ENCODE peak calls at places on chromosomes 16 and 17, in nine cellular contexts. V is neural crest cell; G is cardiac muscle cell; X is IMR-90; R is CD8-positive, alpha-beta T cell; Y is brain microvascular endothelial cell; O is A549; W is H1; L is GM20000. P is an unnamed sample.

GRCh38 chr17:20091161-20092029 is 82.2 kb downstream of the SPECC1 start:
- DNase-seq in V (no peak), G (peak; percentile 94), X (no peak), R (no peak), Y (peak; percentile 69), O (no peak), W (no peak), L (no peak), P (no peak)

GRCh38 chr16:31361201-31362110 is 6.5 kb downstream of the ITGAX start:
- DNase-seq in V (no peak), G (no peak), X (no peak), R (no peak), Y (no peak), O (no peak), W (no peak), L (no peak), P (no peak)

GRCh38 chr17:1485748-1486376 is 6.6 kb downstream of the MYO1C start:
- DNase-seq in V (no peak), G (peak; percentile 69), X (peak; percentile 60), R (no peak), Y (peak; percentile 36), O (peak; percentile 76), W (peak; percentile 65), L (peak; percentile 92), P (no peak)

GRCh38 chr17:9330140-9330902 is 245.3 kb downstream of the STX8 start:
- DNase-seq in V (peak; percentile 35), G (no peak), X (no peak), R (no peak), Y (no peak), O (no peak), W (peak; percentile 56), L (no peak), P (no peak)

GRCh38 chr17:47763913-47764582 is 31.0 kb downstream of the TBX21 start:
- DNase-seq in V (no peak), G (no peak), X (peak; percentile 22), R (no peak), Y (no peak), O (no peak), W (no peak), L (no peak), P (no peak)

GRCh38 chr17:63519972-63520882 is 2.9 kb upstream of the KCNH6 start:
- DNase-seq in V (no peak), G (no peak), X (no peak), R (no peak), Y (no peak), O (peak; percentile 40), W (peak; percentile 44), L (no peak), P (no peak)

GRCh38 chr17:17609121-17609520 is 17.6 kb upstream of the PEMT start:
- DNase-seq in V (no peak), G (no peak), X (no peak), R (no peak), Y (no peak), O (no peak), W (no peak), L (no peak), P (no peak)

GRCh38 chr17:65483438-65483837 is 78.0 kb downstream of the AXIN2 start:
- DNase-seq in V (no peak), G (no peak), X (no peak), R (no peak), Y (no peak), O (no peak), W (no peak), L (no peak), P (no peak)

GRCh38 chr17:56866496-56866895 is 32.5 kb downstream of the DGKE start:
- DNase-seq in V (no peak), G (no peak), X (no peak), R (no peak), Y (no peak), O (no peak), W (no peak), L (no peak), P (no peak)

GRCh38 chr16:73052441-73053030 is 4.6 kb upstream of the ZFHX3 start:
- DNase-seq in V (no peak), G (no peak), X (no peak), R (no peak), Y (no peak), O (no peak), W (no peak), L (no peak), P (no peak)

GRCh38 chr17:75398279-75398678 is 7.2 kb downstream of the GRB2 start:
- DNase-seq in V (no peak), G (no peak), X (no peak), R (no peak), Y (no peak), O (no peak), W (no peak), L (no peak), P (no peak)

GRCh38 chr16:4675864-4676786 is 17.2 kb upstream of the NUDT16L1 start:
- DNase-seq in V (no peak), G (no peak), X (no peak), R (peak; percentile 47), Y (no peak), O (no peak), W (no peak), L (no peak), P (no peak)

GRCh38 chr16:88926374-88926990 is 50.5 kb downstream of the CBFA2T3 start:
- DNase-seq in V (no peak), G (no peak), X (no peak), R (no peak), Y (peak; percentile 40), O (no peak), W (no peak), L (no peak), P (no peak)

GRCh38 chr17:31413081-31413799 is 21.8 kb downstream of the RAB11FIP4 start:
- DNase-seq in V (no peak), G (no peak), X (no peak), R (no peak), Y (no peak), O (no peak), W (no peak), L (no peak), P (no peak)

GRCh38 chr16:86682219-86682904 is 104.0 kb downstream of the FOXL1 start:
- DNase-seq in V (no peak), G (no peak), X (no peak), R (no peak), Y (no peak), O (no peak), W (no peak), L (no peak), P (no peak)

GRCh38 chr16:25109643-25110042 is 1.9 kb upstream of the LCMT1 start:
- DNase-seq in V (no peak), G (peak; percentile 91), X (peak; percentile 98), R (no peak), Y (peak; percentile 98), O (peak; percentile 78), W (no peak), L (no peak), P (no peak)

GRCh38 chr17:79776378-79777165 is 1.4 kb upstream of the CBX2 start:
- DNase-seq in V (no peak), G (no peak), X (no peak), R (no peak), Y (no peak), O (peak; percentile 28), W (no peak), L (no peak), P (no peak)
- TF ChIP-seq CTCF in V (peak; percentile 35), G (no peak), X (no peak), R (no peak), Y (no peak), O (no peak), W (no peak), L (no peak), P (no peak)

DNA sequence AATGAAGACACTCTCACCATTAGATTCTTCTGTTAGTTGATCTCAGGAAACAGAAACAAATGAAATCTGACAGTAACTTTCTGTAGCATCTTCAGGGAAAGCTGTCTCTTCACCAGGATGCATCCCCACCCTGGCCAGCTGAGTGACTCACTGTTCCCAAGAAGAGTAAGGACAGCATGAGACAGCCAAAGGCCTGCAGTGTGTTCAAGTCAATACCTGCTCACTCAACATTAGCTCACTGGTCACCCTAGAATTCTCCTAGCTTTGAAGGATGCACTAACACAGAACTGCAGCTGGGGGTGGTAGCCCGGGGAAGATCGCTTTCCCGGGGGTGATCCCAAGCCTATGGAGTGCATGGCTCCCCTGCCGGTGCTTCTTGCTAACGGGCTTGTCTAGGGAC is 28.2 kb upstream of the CLEC18B start:
- DNase-seq in V (no peak), G (no peak), X (peak; percentile 79), R (no peak), Y (peak; percentile 57), O (peak; percentile 35), W (no peak), L (no peak), P (no peak)
- TF ChIP-seq CTCF in V (no peak), G (peak; percentile 15), X (no peak), R (no peak), Y (peak; percentile 59), O (no peak), W (no peak), L (no peak), P (no peak)

DNA sequence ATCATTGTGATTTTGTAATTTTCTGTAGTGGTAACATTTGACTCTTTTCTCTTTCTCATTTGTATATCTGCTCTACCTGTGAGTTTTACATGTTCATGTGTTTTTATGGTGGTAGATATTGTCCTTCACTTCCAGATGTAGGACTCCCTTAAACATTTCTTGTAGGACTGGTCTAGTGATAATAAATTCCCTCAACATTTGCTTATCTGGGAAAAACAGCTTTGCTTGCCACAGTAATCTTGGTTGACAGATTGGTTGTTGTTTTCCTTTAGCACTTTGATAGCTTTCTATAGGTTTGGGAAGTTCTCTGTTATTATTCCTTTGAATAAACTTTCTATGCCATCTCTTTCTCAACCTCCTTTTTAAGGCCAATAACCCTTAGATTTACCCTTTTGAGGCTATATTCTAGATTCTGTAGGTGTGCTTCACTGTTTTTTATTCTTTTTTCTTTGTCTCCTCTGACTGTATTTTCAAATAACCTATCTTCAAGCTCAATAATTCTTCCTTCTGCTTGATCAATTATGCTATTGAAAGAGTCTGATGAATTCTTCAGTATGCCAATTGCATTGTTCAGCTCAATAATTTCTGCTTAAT is 32.1 kb upstream of the GINS3 start:
- DNase-seq in V (no peak), G (no peak), X (no peak), R (no peak), Y (no peak), O (no peak), W (no peak), L (no peak), P (no peak)
- TF ChIP-seq CTCF in V (no peak), G (no peak), X (no peak), R (no peak), Y (no peak), O (no peak), W (no peak), L (no peak), P (no peak)

DNA sequence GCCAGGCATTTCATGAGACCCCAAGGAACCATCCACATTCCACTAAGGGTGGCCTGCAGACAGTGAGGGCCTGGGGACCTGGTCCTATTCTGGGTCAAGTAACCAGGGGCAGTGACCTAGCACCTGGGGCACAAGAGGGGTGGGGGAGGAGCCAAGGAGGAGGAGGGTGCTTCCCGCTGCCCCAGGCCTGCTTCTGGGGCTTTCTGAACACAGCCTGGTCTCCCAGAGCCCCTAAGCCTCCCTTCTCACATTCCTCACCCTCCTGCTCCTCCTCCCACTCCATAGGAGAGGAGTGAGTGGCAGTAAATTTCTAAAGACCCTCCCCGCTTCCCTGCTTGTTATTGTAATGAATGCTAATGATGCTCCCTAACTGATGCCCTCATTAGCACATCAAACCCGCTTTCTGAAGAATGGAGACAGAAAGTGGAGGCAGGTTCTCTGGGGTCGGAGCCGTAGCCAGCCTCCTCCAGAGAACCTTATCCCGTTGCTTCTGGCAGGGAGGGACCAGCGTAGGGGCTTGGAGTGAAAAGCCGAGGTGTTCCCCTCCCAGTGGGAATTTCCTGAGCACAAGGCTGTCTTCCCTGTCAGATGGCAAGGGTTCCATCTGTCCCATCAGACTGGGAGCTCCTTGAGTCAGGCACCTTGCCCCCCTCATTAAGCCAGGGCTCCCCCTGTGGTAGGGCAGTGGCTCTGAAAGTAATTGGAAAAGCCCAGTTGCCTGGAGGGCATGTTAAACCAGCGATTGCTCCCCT is 3.7 kb upstream of the SRCIN1 start:
- DNase-seq in V (no peak), G (no peak), X (no peak), R (no peak), Y (no peak), O (no peak), W (peak; percentile 84), L (no peak), P (no peak)
- TF ChIP-seq CTCF in V (no peak), G (peak; percentile 16), X (no peak), R (no peak), Y (peak; percentile 9), O (no peak), W (peak; percentile 75), L (no peak), P (no peak)

P was measured in progenitor cell of endocrine pancreas.